ENCODE peak calls at places on chromosome 22, in six cellular contexts. U is CD8-positive, alpha-beta T cell; K is lung; H is mammary epithelial cell; D is neural progenitor cell; I is cardiac muscle cell. C is an unnamed sample. For H3K4me1, the result is how much of the 10 kb centered on the place peaks cover.

GRCh38 chr22:19057999-19058491 is 64.2 kb downstream of the DGCR2 start:
- DNase-seq in U (no peak), K (no peak), H (no peak), D (no peak), I (no peak), C (no peak)

GRCh38 chr22:50544746-50545253 is 899 bp upstream of the KLHDC7B start:
- DNase-seq in U (no peak), K (peak), H (peak), D (no peak), I (no peak), C (no peak)

GRCh38 chr22:29079218-29079901 is 6.5 kb downstream of the KREMEN1 start:
- DNase-seq in U (no peak), K (no peak), H (no peak), D (no peak), I (no peak), C (peak)

GRCh38 chr22:50281957-50282356 is 11.8 kb upstream of the MAPK11 start:
- DNase-seq in U (no peak), K (no peak), H (peak), D (no peak), I (no peak), C (no peak)

GRCh38 chr22:47401976-47402770 is 639.7 kb downstream of the TBC1D22A start:
- DNase-seq in U (no peak), K (no peak), H (no peak), D (no peak), I (peak), C (no peak)

GRCh38 chr22:47055461-47055860 is 293.0 kb downstream of the TBC1D22A start:
- DNase-seq in U (no peak), K (no peak), H (no peak), D (no peak), I (no peak), C (no peak)

GRCh38 chr22:26709617-26710390 is 52.4 kb downstream of the MIAT start:
- DNase-seq in U (no peak), K (no peak), H (no peak), D (no peak), I (peak), C (no peak)

GRCh38 chr22:32646476-32646875 is 155.0 kb upstream of the TIMP3 start:
- DNase-seq in U (no peak), K (no peak), H (no peak), D (no peak), I (no peak), C (no peak)

GRCh38 chr22:19679476-19680099 is 34.7 kb upstream of the SEPTIN5 start:
- DNase-seq in U (peak), K (peak), H (no peak), D (peak), I (peak), C (peak)

GRCh38 chr22:35477911-35478582 is 62.6 kb upstream of the RASD2 start:
- DNase-seq in U (no peak), K (no peak), H (no peak), D (no peak), I (peak), C (peak)

GRCh38 chr22:49979587-49980264 is 19.2 kb downstream of the PIM3 start:
- DNase-seq in U (no peak), K (no peak), H (no peak), D (peak), I (peak), C (peak)

GRCh38 chr22:30694638-30695350 is at the start of gene OSBP2:
- DNase-seq in U (peak), K (peak), H (no peak), D (peak), I (peak), C (peak)
- H3K4me3 ChIP-seq in U (peak), K (peak), H (peak), D (peak), I (peak), C (peak)

DNA sequence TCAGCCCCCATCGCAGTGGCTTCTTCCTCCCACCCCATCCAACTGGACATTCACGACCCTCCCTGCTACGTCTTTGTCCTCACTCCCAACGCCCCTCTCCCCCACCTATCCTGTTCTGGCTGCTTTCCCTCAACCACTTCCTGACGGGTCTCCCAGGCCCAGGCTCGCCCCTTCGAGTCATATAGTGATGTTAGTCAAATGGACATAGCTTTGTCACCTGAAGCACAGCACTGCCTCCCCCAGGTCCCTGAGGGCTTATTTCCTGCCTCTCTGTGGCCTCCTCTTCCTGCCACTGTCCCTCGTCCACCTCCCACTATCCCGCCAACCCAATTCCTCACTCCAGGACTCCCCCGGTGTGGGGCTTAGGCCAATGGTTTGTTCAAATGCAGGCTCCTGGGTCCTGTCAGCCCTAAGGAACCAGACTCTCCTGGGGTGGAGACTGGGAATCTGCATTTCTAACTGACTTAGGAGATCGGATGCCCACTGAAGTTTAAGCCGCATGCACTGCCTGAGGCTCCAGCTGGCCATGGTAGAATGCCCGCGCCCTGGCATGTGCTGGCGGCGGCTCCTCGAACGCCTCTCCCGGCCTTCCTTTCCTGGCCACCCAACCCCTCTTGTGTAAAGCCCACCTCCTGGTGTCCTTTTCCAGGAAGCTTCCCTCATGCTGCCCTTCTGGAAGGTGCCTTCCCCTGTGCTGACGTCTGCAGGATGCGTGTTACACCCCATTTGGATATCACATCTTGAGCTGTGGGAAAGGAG is 18.3 kb downstream of the SUN2 start:
- DNase-seq in U (no peak), K (no peak), H (peak), D (no peak), I (no peak), C (no peak)
- H3K4me1 ChIP-seq in U (half or more), K (under half), H (under half), D (under half), I (under half), C (under half)

GRCh38 chr22:44259366-44260215 is 53.2 kb downstream of the SHISAL1 start:
- DNase-seq in U (no peak), K (no peak), H (no peak), D (no peak), I (no peak), C (no peak)

GRCh38 chr22:44263547-44263946 is 49.2 kb downstream of the SHISAL1 start:
- DNase-seq in U (no peak), K (no peak), H (no peak), D (no peak), I (no peak), C (no peak)

GRCh38 chr22:44261164-44261860 is 51.4 kb downstream of the SHISAL1 start:
- DNase-seq in U (no peak), K (no peak), H (no peak), D (no peak), I (no peak), C (no peak)

GRCh38 chr22:44261861-44262595 is 50.7 kb downstream of the SHISAL1 start:
- DNase-seq in U (no peak), K (no peak), H (no peak), D (no peak), I (peak), C (peak)

GRCh38 chr22:44260216-44261035 is 52.3 kb downstream of the SHISAL1 start:
- DNase-seq in U (no peak), K (no peak), H (no peak), D (no peak), I (no peak), C (no peak)
- H3K4me3 ChIP-seq in U (no peak), K (no peak), H (no peak), D (no peak), I (no peak), C (no peak)

GRCh38 chr22:46045459-46046298 is 68.7 kb upstream of the WNT7B start:
- DNase-seq in U (no peak), K (no peak), H (no peak), D (no peak), I (no peak), C (no peak)
- H3K4me1 ChIP-seq in U (under half), K (under half), H (under half), D (under half), I (under half), C (under half)

GRCh38 chr22:22716136-22716535 is 71.7 kb downstream of the GGTLC2 start:
- DNase-seq in U (no peak), K (no peak), H (no peak), D (no peak), I (no peak), C (no peak)
- H3K4me3 ChIP-seq in U (no peak), K (no peak), H (no peak), D (no peak), I (no peak), C (no peak)

GRCh38 chr22:17921871-17922821 is 102.2 kb downstream of the MICAL3 start:
- DNase-seq in U (no peak), K (no peak), H (peak), D (peak), I (no peak), C (no peak)
- H3K4me1 ChIP-seq in U (under half), K (under half), H (half or more), D (under half), I (half or more), C (under half)

GRCh38 chr22:30922151-30922611 is 46.4 kb downstream of the MORC2 start:
- DNase-seq in U (peak), K (peak), H (peak), D (peak), I (peak), C (no peak)
- H3K4me3 ChIP-seq in U (peak), K (no peak), H (no peak), D (no peak), I (no peak), C (no peak)